ENCODE peak calls at places on chromosomes 12 and 14, in five cellular contexts. B, R, E, S and I are unnamed samples.

GRCh38 chr14:94907626-94908261 is 137.8 kb upstream of the GSC start:
- DNase-seq in B (no peak), R (no peak), S (no peak), E (no peak), I (peak)

GRCh38 chr12:119992129-119992705 is 3.2 kb downstream of the BICDL1 start:
- DNase-seq in B (no peak), R (no peak), E (no peak), S (no peak), I (no peak)

GRCh38 chr14:93161411-93161940 is 23.2 kb downstream of the MOAP1 start:
- DNase-seq in S (no peak), E (no peak), B (no peak), R (no peak), I (no peak)

GRCh38 chr14:49545071-49545470 is 41.1 kb downstream of the RPS29 start:
- DNase-seq in S (no peak), E (no peak), B (no peak), R (no peak), I (no peak)

GRCh38 chr14:57266060-57266459 is 2.6 kb downstream of the EXOC5 start:
- DNase-seq in S (no peak), R (no peak), B (peak), E (no peak), I (peak)

GRCh38 chr14:85532981-85533820 is 3.3 kb downstream of the FLRT2 start:
- DNase-seq in S (peak), R (peak), E (no peak), B (peak), I (peak)

GRCh38 chr12:26614217-26614616 is 218.8 kb downstream of the ITPR2 start:
- DNase-seq in B (peak), E (peak), S (no peak), R (no peak), I (peak)

GRCh38 chr14:100825691-100826331 is at the start of gene MEG3:
- DNase-seq in E (no peak), B (peak), R (peak), S (no peak), I (peak)

GRCh38 chr12:8680533-8680932 is 17.3 kb upstream of the RIMKLB start:
- DNase-seq in R (no peak), S (no peak), B (no peak), E (no peak), I (no peak)

DNA sequence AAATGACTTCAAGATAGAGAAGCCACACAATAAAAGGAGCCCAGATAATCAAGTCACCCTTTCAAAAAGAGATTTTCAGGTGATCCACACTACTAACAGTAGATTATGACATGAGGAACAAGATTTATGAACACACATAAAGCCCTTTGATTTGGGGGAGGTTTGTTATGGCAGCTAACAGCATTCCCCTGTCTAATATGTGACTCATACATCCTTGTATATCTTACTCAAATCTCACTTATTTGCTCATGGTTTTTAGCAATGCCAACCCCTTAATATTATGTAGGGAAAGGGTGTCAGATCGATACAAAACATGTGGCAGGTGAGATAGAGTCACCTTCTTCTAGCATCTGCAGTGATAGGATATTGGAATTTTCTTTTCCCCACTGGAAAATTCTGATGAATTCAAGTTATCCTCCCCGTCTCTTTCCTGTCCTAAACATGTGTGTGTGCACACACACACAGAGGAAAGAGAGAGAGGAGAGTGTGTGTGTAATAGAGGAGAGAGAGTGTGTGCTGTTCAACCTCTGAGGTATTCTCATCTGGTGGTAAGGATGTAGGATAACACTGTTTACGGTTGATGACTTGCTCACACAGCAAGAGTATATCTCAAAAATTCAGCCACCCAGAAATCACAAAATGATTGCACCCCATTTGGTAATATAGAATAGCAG is 319.9 kb downstream of the KCNC2 start:
- DNase-seq in S (no peak), R (no peak), B (peak), E (no peak), I (peak)
- H3K4me3 ChIP-seq in S (no peak), R (no peak), B (no peak), E (no peak), I (no peak)

DNA sequence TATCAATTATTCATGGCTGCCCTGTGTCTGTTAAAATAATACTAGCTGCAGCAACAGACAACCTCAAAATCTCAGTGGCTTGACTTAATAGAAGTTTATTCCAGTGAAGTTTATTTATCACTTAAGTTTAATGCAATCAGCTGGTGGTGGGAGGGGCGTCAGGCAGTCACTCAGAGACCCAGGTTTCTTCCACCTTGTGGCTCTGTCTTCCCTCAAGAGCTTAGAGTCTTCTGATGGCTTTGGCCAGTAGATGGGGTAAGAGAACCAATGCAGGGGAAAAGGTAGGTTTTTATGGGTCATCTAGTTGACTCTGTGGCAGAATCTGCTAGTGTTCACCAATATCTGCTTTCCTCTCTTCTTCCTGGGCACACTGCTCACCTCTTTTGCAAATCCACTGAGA is 668.9 kb downstream of the AACS start:
- DNase-seq in R (no peak), B (no peak), E (no peak), S (no peak), I (no peak)
- TF ChIP-seq CTCF in R (no peak), B (no peak), E (no peak), S (no peak), I (no peak)

GRCh38 chr12:122888232-122888752 is 7.6 kb downstream of the VPS37B start:
- DNase-seq in E (peak), B (peak), R (no peak), S (peak), I (peak)
- H3K4me3 ChIP-seq in E (peak), B (no peak), R (no peak), S (no peak), I (peak)

GRCh38 chr12:112012775-112013600 is at the start of the genes ERP29 and TMEM116:
- DNase-seq in R (peak), E (peak), S (peak), B (peak), I (peak)
- TF ChIP-seq CTCF in R (peak), E (peak), S (peak), B (peak), I (peak)

GRCh38 chr12:113172185-113172584 is 13.1 kb downstream of the DDX54 start:
- DNase-seq in E (no peak), S (no peak), R (no peak), B (no peak), I (no peak)

GRCh38 chr12:113170926-113171325 is 14.4 kb downstream of the DDX54 start:
- DNase-seq in E (no peak), S (no peak), R (no peak), B (no peak), I (no peak)

GRCh38 chr12:113173081-113173698 is 12.1 kb downstream of the DDX54 start:
- DNase-seq in E (peak), B (no peak), R (no peak), S (no peak), I (no peak)

GRCh38 chr12:113171543-113171942 is 13.7 kb downstream of the DDX54 start:
- DNase-seq in B (no peak), R (no peak), S (no peak), E (no peak), I (no peak)

DNA sequence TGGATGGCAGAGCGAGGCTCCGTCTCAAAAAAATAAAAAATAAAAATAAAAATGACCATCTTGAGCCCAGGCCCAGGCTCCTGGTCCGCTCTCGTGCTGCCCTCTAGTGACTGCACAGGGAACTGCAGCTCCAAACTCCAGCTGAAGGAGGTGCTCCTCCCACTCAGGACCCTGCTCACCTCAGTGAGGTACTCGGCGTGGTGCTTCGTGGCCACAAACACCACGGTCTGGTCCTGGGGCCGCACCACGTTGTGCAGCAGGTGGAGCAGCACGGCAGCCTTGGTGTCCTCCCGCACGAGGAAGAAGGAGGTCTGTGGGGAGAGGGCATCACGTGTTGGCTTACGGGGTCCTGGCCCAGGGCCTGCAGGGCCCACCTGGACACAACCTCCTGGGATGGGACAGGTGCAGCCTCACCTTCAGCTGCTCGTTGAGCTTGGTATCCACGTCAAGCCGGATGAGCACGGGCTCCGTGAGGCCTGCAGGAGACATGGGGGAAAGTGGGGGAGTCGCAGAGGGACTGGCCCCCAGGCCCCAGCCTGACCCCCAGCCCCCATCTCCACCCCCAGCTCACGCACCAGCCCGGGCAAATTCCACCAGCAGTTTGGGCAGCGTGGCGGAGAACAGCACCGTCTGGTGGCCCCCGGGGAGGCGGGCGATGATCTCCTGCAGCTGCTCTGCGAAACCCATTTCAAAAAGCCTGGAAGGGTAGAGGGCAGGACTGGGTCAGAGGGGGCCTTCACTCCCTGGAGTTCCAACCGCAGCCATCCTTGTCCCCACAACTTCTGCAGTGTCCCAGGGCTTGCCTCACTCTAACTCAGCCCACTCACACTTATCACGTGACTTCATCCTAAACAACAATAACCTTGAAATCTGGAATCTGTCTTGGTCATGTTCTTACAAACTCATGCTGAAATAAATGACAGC is 10.6 kb downstream of the DDX54 start:
- DNase-seq in S (peak), B (peak), E (peak), R (peak), I (peak)
- H3K4me3 ChIP-seq in S (no peak), B (no peak), E (no peak), R (no peak), I (no peak)

DNA sequence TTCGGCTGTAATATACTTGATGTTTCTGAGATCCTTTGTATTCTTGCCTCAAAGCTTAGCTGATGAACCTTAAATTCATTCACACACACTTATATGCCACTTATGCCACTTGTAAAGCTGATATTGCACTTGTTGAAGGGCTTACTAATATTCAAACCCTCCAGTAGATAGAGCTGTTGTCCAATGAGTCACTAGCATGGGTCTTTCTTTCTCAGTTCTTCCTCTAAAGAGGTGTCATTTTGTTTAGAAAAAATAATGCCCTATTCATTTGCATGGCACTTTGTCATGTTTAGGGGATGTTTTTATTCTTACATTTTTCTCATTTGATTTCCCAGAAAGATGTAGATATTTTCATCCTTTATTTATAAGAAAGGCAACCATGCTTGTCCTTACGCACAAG is 56.4 kb downstream of the MON2 start:
- DNase-seq in E (peak), S (no peak), R (no peak), B (peak), I (peak)
- TF ChIP-seq CTCF in E (no peak), S (no peak), R (no peak), B (peak), I (no peak)

GRCh38 chr14:75229576-75229922 is 49.1 kb upstream of the FOS start:
- DNase-seq in R (no peak), E (no peak), B (no peak), S (no peak), I (no peak)
- H3K4me3 ChIP-seq in R (no peak), E (no peak), B (no peak), S (no peak), I (no peak)

GRCh38 chr12:112826011-112826410 is 34.5 kb downstream of the RPH3A start:
- DNase-seq in E (no peak), B (no peak), S (no peak), R (no peak), I (no peak)

GRCh38 chr12:112824701-112825100 is 33.2 kb downstream of the RPH3A start:
- DNase-seq in B (no peak), E (no peak), S (no peak), R (no peak), I (no peak)

GRCh38 chr12:112822056-112822455 is 30.5 kb downstream of the RPH3A start:
- DNase-seq in R (no peak), E (no peak), B (no peak), S (no peak), I (no peak)

GRCh38 chr12:112824166-112824565 is 32.6 kb downstream of the RPH3A start:
- DNase-seq in S (no peak), R (no peak), E (no peak), B (no peak), I (no peak)

GRCh38 chr12:112823582-112824149 is 32.1 kb downstream of the RPH3A start:
- DNase-seq in S (no peak), B (no peak), E (no peak), R (no peak), I (no peak)
- TF ChIP-seq CTCF in S (no peak), B (no peak), E (no peak), R (no peak), I (no peak)